ENCODE peak calls at places on chromosomes 7 and 10, in four cellular contexts. K is K562, C is H1, W is SK-N-SH. V is an unnamed sample.

GRCh38 chr7:108236681-108237415 is 106.7 kb upstream of the LAMB4 start:
- DNase-seq in K (no peak), C (no peak), W (no peak), V (no peak)

GRCh38 chr7:116357776-116358670 is 141.5 kb upstream of the CAV2 start:
- DNase-seq in W (no peak), K (no peak), C (no peak), V (no peak)

GRCh38 chr10:77531441-77532001 is 106.1 kb downstream of the KCNMA1 start:
- DNase-seq in C (no peak), W (no peak), K (no peak), V (no peak)

GRCh38 chr7:128936798-128937197 is 929 bp upstream of the IRF5 start:
- DNase-seq in C (no peak), W (no peak), K (no peak), V (no peak)

GRCh38 chr7:44740040-44740439 is 8.6 kb upstream of the ZMIZ2 start:
- DNase-seq in W (no peak), C (no peak), K (no peak), V (no peak)

GRCh38 chr10:107059872-107060271 is 104.6 kb downstream of the SORCS1 start:
- DNase-seq in W (peak; percentile 43), C (no peak), K (peak; percentile 9), V (no peak)

GRCh38 chr7:12212051-12212485 is 974 bp downstream of the TMEM106B start:
- DNase-seq in C (no peak), W (peak; percentile 16), K (peak; percentile 18), V (no peak)

GRCh38 chr7:94974436-94974835 is 67.0 kb downstream of the PPP1R9A start:
- DNase-seq in W (no peak), K (no peak), C (no peak), V (no peak)

GRCh38 chr10:132697568-132698200 is 88.3 kb downstream of the NKX6-2 start:
- DNase-seq in K (no peak), W (no peak), C (no peak), V (peak; percentile 3)

GRCh38 chr10:78774999-78775711 is 293.6 kb upstream of the ZMIZ1 start:
- DNase-seq in W (no peak), K (no peak), C (no peak), V (no peak)

GRCh38 chr7:4244041-4244440 is 438.1 kb upstream of the FOXK1 start:
- DNase-seq in C (no peak), K (no peak), W (no peak), V (no peak)

GRCh38 chr10:84308481-84309304 is 19.7 kb upstream of the CCSER2 start:
- DNase-seq in W (peak; percentile 58), K (no peak), C (no peak), V (no peak)

GRCh38 chr10:30554443-30554831 is 75.1 kb downstream of the LYZL2 start:
- DNase-seq in C (no peak), K (no peak), W (no peak), V (no peak)

GRCh38 chr10:53664620-53665019 is 892.0 kb upstream of the MBL2 start:
- DNase-seq in K (no peak), C (no peak), W (no peak), V (no peak)

GRCh38 chr7:1770331-1770730 is 100.3 kb downstream of the ELFN1 start:
- DNase-seq in K (no peak), C (no peak), W (no peak), V (no peak)

GRCh38 chr7:151374726-151375125 is 33.1 kb downstream of the NUB1 start:
- DNase-seq in W (peak; percentile 34), K (no peak), C (no peak), V (no peak)

GRCh38 chr10:48789861-48790739 is 105.4 kb downstream of the WDFY4 start:
- DNase-seq in W (no peak), K (no peak), C (no peak), V (no peak)

GRCh38 chr7:93923291-93923690 is 1.8 kb downstream of the GNG11 start:
- DNase-seq in W (no peak), C (no peak), K (no peak), V (no peak)

GRCh38 chr7:22443370-22444180 is 56.4 kb downstream of the STEAP1B start:
- DNase-seq in C (no peak), W (no peak), K (no peak), V (no peak)

GRCh38 chr7:38229386-38229785 is 44.0 kb downstream of the TARP start:
- DNase-seq in W (no peak), K (no peak), C (no peak), V (no peak)

GRCh38 chr7:128166603-128167315 is 74.3 kb upstream of the LEP start:
- DNase-seq in C (peak; percentile 81), K (no peak), W (peak; percentile 85), V (peak; percentile 54)

GRCh38 chr7:129825005-129825553 is 127.7 kb downstream of the UBE2H start:
- DNase-seq in W (peak; percentile 95), K (peak; percentile 90), C (peak; percentile 91), V (peak; percentile 91)

GRCh38 chr10:89384474-89385324 is 6.8 kb downstream of the IFIT1B start:
- DNase-seq in K (no peak), C (no peak), W (no peak), V (no peak)

GRCh38 chr10:121088524-121088923 is 237.4 kb downstream of the WDR11 start:
- DNase-seq in W (peak; percentile 49), C (peak; percentile 54), K (no peak), V (peak; percentile 55)

GRCh38 chr7:30845426-30846135 is 66.1 kb upstream of the AQP1 start:
- DNase-seq in C (no peak), K (no peak), W (no peak), V (no peak)

GRCh38 chr7:159099217-159099655 is 45.4 kb downstream of the VIPR2 start:
- DNase-seq in K (no peak), C (no peak), W (no peak), V (no peak)

GRCh38 chr7:101185258-101185839 is 5.3 kb upstream of the NAT16 start:
- DNase-seq in W (no peak), K (peak; percentile 27), C (no peak), V (no peak)

GRCh38 chr10:24811906-24812305 is 88.2 kb upstream of the ARHGAP21 start:
- DNase-seq in K (no peak), W (no peak), C (no peak), V (no peak)

GRCh38 chr7:50717186-50717585 is 65.5 kb downstream of the GRB10 start:
- DNase-seq in K (no peak), W (no peak), C (no peak), V (no peak)
- TF ChIP-seq TEAD4 in K (no peak), W (no peak), C (no peak), V (no peak)

GRCh38 chr10:96289218-96289910 is 14.9 kb upstream of the DNTT start:
- DNase-seq in W (no peak), K (no peak), C (no peak), V (no peak)

GRCh38 chr10:96288151-96288621 is 16.0 kb upstream of the DNTT start:
- DNase-seq in K (no peak), C (no peak), W (no peak), V (no peak)

GRCh38 chr10:96290368-96291133 is 13.7 kb upstream of the DNTT start:
- DNase-seq in W (no peak), K (no peak), C (no peak), V (no peak)

GRCh38 chr10:96295475-96295874 is 8.8 kb upstream of the DNTT start:
- DNase-seq in K (no peak), C (no peak), W (no peak), V (no peak)

GRCh38 chr10:96292971-96293909 is 11.0 kb upstream of the DNTT start:
- DNase-seq in K (no peak), W (peak; percentile 36), C (no peak), V (no peak)
- TF ChIP-seq TEAD4 in K (no peak), W (no peak), C (no peak), V (no peak)

DNA sequence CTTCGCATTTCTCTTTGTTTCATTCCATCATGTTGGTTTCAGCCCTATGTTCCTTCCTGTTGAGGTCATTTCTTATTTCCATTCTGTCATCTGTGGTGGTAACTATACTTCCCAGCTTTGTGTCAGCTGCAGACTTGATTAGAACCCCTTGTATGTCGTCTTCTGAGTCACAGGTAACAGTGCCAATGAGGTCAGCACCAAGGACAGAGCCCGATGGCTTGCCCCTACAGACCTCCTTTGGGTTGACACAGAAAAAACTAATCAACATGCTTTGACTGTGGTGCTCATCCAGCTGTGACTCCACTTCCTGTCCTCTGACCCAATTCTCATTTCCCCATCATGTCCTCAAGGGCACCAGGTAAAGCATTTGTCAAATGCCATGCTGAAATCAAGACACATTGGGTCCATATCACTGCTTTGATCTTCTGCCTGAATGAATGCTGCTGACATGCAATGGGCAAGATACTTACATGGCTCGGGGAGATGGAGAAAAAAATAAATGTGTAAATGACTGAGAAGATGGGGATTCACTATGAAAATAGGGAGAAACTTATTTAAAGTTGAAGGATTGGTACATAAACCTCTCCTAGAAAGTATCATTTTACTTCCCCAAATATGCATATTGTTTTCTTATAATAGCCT is 25.6 kb upstream of the CRTAC1 start:
- DNase-seq in K (peak; percentile 15), W (no peak), C (peak; percentile 81), V (peak; percentile 74)
- TF ChIP-seq TEAD4 in K (no peak), W (no peak), C (no peak), V (peak; percentile 18)

GRCh38 chr10:326350-326749 is 191.1 kb downstream of the ZMYND11 start:
- DNase-seq in W (no peak), K (no peak), C (no peak), V (no peak)

GRCh38 chr10:326894-327635 is 191.8 kb downstream of the ZMYND11 start:
- DNase-seq in W (no peak), C (no peak), K (no peak), V (no peak)

GRCh38 chr10:327889-328809 is 192.9 kb downstream of the ZMYND11 start:
- DNase-seq in C (no peak), K (no peak), W (no peak), V (no peak)

GRCh38 chr10:331186-331585 is 195.9 kb downstream of the ZMYND11 start:
- DNase-seq in K (no peak), C (no peak), W (no peak), V (no peak)

DNA sequence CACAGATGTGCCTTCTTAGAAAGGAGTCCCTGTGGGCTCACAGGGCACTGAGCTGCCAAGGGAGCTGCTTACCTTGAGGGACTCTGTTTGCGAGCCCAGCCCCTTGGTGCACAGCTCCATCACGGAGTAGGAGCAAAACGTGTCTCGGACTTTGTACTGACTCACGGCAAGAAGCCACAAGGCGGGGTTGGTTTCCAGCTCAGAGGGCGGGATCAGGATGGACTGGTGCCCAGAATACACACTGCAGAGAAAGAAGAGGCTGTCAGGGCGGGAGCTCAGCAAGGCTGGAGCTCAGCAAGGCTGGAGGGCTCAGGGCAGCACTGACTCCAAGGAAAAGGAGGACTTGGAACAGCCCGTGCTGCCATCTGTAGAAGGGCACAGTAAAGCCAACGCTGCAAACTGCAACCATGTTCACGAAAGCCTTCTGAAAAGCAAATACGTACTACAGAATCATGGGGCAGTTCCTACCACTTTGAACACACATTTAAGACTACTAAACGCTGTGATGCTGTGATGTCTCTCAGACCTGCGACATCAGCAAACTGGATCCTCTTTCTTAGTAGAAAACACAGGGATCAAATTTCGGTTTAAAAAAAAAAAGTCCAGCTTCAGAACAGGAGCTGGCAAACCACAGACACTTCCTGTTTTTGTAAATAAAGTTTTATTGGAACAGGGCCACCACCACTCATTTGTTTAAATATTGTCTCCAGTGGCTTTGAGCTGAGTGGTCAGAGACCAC is 194.3 kb downstream of the ZMYND11 start:
- DNase-seq in C (peak; percentile 56), K (peak; percentile 23), W (no peak), V (peak; percentile 31)
- TF ChIP-seq TEAD4 in C (no peak), K (no peak), W (no peak), V (no peak)

V was measured in WTC11.